ENCODE peak calls at places on chromosomes 1 and 21, in nine cellular contexts. Y is GM23338, E is H1, D is tibial artery, N is adrenal gland, B is PC-9, M is Panc1, L is kidney, A is right lobe of liver. Z is an unnamed sample.

GRCh38 chr21:37220433-37220980 is 46.6 kb downstream of the VPS26C start:
- DNase-seq in Y (peak; percentile 66), E (no peak), D (no peak), N (peak; percentile 25), B (no peak), M (peak; percentile 13), L (no peak), A (no peak), Z (no peak)

GRCh38 chr1:36847761-36848160 is 186.6 kb downstream of the GRIK3 start:
- DNase-seq in Y (peak; percentile 64), E (peak; percentile 53), D (no peak), N (no peak), B (no peak), M (no peak), L (no peak), A (no peak), Z (no peak)

GRCh38 chr1:26853600-26853999 is 9.3 kb upstream of the SFN start:
- DNase-seq in Y (no peak), E (no peak), D (no peak), N (no peak), B (no peak), M (no peak), L (no peak), A (no peak), Z (no peak)

GRCh38 chr1:229238674-229239415 is 32.1 kb upstream of the RAB4A start:
- DNase-seq in Y (peak; percentile 30), E (no peak), D (no peak), N (no peak), B (no peak), M (no peak), L (no peak), A (no peak), Z (peak; percentile 58)

GRCh38 chr1:39573736-39574624 is 2.6 kb downstream of the PABPC4 start:
- DNase-seq in Y (no peak), E (no peak), D (no peak), N (peak; percentile 64), B (no peak), M (no peak), L (no peak), A (no peak), Z (no peak)

GRCh38 chr1:207811920-207812720 is 60.3 kb downstream of the CD46 start:
- DNase-seq in Y (peak; percentile 61), E (no peak), D (peak; percentile 83), N (peak; percentile 89), B (no peak), M (no peak), L (peak; percentile 90), A (peak; percentile 96), Z (peak; percentile 67)

GRCh38 chr21:31656199-31657095 is 3.0 kb upstream of the SOD1 start:
- DNase-seq in Y (no peak), E (no peak), D (no peak), N (no peak), B (peak; percentile 56), M (no peak), L (no peak), A (no peak), Z (no peak)

GRCh38 chr1:193709607-193710006 is 523.2 kb upstream of the B3GALT2 start:
- DNase-seq in Y (no peak), E (no peak), D (no peak), N (no peak), B (no peak), M (no peak), L (no peak), A (no peak), Z (no peak)

GRCh38 chr1:120179420-120180348 is 3.4 kb upstream of the SEC22B start:
- DNase-seq in Y (peak; percentile 41), E (no peak), D (no peak), N (peak; percentile 26), B (peak; percentile 35), M (no peak), L (peak; percentile 57), A (no peak), Z (peak; percentile 41)

GRCh38 chr1:99580451-99580850 is 65.5 kb upstream of the PALMD start:
- DNase-seq in Y (no peak), E (no peak), D (peak; percentile 26), N (no peak), B (no peak), M (no peak), L (no peak), A (no peak), Z (no peak)

GRCh38 chr1:170967042-170967910 is 31.9 kb downstream of the MROH9 start:
- DNase-seq in Y (peak; percentile 78), E (no peak), D (no peak), N (no peak), B (no peak), M (peak; percentile 2), L (no peak), A (no peak), Z (no peak)

GRCh38 chr1:214102907-214103306 is 115.1 kb downstream of the PROX1 start:
- DNase-seq in Y (no peak), E (no peak), D (no peak), N (peak; percentile 85), B (peak; percentile 88), M (peak; percentile 4), L (no peak), A (no peak), Z (no peak)

GRCh38 chr1:216020743-216021345 is 402.4 kb downstream of the USH2A start:
- DNase-seq in Y (no peak), E (no peak), D (no peak), N (no peak), B (no peak), M (no peak), L (no peak), A (no peak), Z (no peak)

GRCh38 chr1:2175681-2176454 is 18.7 kb downstream of the FAAP20 start:
- DNase-seq in Y (no peak), E (no peak), D (no peak), N (no peak), B (no peak), M (no peak), L (peak; percentile 73), A (no peak), Z (no peak)

GRCh38 chr1:2174348-2175054 is 20.1 kb downstream of the FAAP20 start:
- DNase-seq in Y (peak; percentile 91), E (peak; percentile 70), D (peak; percentile 64), N (no peak), B (no peak), M (peak; percentile 25), L (peak; percentile 82), A (no peak), Z (peak; percentile 63)

GRCh38 chr1:2173546-2174347 is 20.8 kb downstream of the FAAP20 start:
- DNase-seq in Y (peak; percentile 34), E (no peak), D (no peak), N (no peak), B (no peak), M (no peak), L (peak; percentile 69), A (no peak), Z (no peak)

GRCh38 chr1:2176615-2177014 is 18.0 kb downstream of the FAAP20 start:
- DNase-seq in Y (no peak), E (no peak), D (no peak), N (no peak), B (no peak), M (no peak), L (no peak), A (no peak), Z (no peak)

DNA sequence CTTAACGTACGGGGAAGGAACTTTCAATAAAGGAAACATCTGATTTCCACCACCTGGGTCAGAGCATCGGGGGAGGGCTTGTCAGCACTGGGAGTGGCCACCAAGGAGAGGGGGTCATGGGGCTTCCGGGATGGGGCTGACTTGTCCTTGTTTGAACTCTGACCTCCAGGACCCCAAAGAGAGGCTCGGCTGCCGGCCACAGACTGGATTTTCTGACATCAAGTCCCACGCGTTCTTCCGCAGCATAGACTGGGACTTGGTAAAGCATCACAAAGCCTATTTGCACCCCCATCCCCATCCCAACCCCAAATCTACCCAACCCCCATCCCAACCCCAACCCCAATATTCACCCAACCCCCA is 19.5 kb downstream of the FAAP20 start:
- DNase-seq in Y (no peak), E (no peak), D (no peak), N (no peak), B (no peak), M (no peak), L (no peak), A (no peak), Z (no peak)
- H3K4me3 ChIP-seq in Y (no peak overlapping the region), E (no peak overlapping the region), D (peak overlapping the region; percentile 18), N (no peak overlapping the region), B (no peak overlapping the region), M (no peak overlapping the region), L (no peak overlapping the region), A (no peak overlapping the region), Z (no peak overlapping the region)

DNA sequence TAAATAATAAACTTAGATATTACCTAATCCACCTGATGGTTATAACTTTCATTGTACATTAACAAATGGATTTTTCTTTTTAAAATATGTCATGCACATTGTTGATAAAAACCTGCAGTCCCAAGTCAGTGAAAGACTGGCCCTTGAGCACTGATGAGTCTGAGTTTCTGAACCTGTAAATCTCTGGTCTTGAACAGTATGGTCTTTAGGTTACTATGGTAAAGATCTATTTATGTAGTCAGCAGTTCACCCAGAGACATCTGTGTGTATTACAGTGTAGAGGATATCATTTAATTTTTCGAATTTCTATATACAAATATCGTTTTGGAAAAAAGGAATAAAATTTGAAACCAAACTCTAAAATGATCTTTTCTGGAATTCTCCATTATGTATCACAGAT is 30.4 kb upstream of the SCYL3 start:
- DNase-seq in Y (no peak), E (no peak), D (no peak), N (no peak), B (no peak), M (no peak), L (no peak), A (no peak), Z (no peak)
- TF ChIP-seq CTCF in Y (no peak), E (no peak), D (no peak), N (no peak), B (no peak), M (no peak), L (no peak), A (no peak), Z (no peak)

GRCh38 chr1:93207211-93207610 is 26.7 kb downstream of the CCDC18 start:
- DNase-seq in Y (no peak), E (no peak), D (no peak), N (no peak), B (no peak), M (no peak), L (no peak), A (no peak), Z (no peak)
- H3K36me3 ChIP-seq in Y (peaks cover 15% of the 10 kb centered on the region), E (peaks cover 47% of the 10 kb centered on the region), D (no peaks in the 10 kb centered on the region), N (no peaks in the 10 kb centered on the region), B (peaks cover 38% of the 10 kb centered on the region), M (no peaks in the 10 kb centered on the region), L (no peaks in the 10 kb centered on the region), A (no peaks in the 10 kb centered on the region), Z (no peaks in the 10 kb centered on the region)

DNA sequence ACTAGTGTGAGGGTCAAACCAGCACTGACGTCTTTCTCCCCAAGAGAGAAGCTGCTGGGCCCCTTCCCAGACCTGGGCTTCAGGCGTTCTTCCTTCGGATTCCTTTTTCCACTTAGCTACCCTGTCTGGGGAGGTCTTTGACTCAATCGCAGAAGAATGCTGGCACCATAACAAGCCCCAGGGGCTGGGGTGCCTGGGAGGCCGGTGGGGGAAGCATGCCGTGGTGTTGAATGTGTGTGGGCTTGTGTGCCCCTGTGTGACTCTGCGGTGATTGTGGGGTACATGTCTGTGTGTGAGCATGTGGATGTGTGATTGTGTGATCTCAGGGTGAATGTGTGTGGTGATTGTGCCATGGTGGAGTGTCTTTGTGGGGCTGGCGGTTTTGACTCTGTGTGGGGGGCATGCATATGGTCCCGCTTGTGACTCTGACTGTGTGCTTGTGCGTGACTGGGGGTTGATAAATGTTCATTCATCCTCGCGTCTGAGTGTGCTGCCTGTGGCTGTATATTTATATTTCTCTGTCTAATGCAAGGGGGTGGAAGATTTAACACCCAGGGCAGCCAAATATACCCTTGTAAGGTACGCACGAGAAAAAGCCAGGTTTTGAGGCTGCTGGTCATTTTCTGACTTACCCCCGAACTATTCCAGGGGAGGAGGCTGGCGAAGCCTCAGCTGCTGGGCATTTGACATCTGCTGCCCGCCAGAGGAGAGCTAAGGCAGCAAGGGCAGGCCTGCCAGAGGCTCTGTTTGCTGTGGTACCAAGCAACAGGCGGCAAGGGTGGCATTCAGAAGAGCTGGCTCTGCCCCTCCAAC is 1.1 kb upstream of the SYNC start:
- DNase-seq in Y (peak; percentile 53), E (no peak), D (peak; percentile 42), N (no peak), B (no peak), M (no peak), L (peak; percentile 66), A (peak; percentile 27), Z (peak; percentile 41)
- H3K4me3 ChIP-seq in Y (peak overlapping the region; percentile 75), E (peak overlapping the region; percentile 69), D (peak overlapping the region; percentile 73), N (no peak overlapping the region), B (peak overlapping the region; percentile 62), M (peak overlapping the region; percentile 69), L (no peak overlapping the region), A (no peak overlapping the region), Z (no peak overlapping the region)

Z was measured in mucosa of descending colon.